ENCODE peak calls at places on chromosomes 12 and 14, in five cellular contexts. One of them, this sample, is unnamed.

GRCh38 chr14:54258382-54258781 is 138.4 kb upstream of the CDKN3 start:
- DNase-seq in H54: no peak
- DNase-seq in lung: no peak
- DNase-seq in endothelial cell: no peak
- DNase-seq in WTC11: no peak
- DNase-seq in this sample: no peak

GRCh38 chr14:99505089-99505488 is 23.9 kb downstream of the CCNK start:
- DNase-seq in H54: no peak
- DNase-seq in WTC11: no peak
- DNase-seq in lung: no peak
- DNase-seq in endothelial cell: no peak
- DNase-seq in this sample: no peak

GRCh38 chr12:108097160-108097911 is 31.8 kb upstream of the WSCD2 start:
- DNase-seq in H54: no peak
- DNase-seq in WTC11: no peak
- DNase-seq in endothelial cell: no peak
- DNase-seq in lung: no peak
- DNase-seq in this sample: no peak

GRCh38 chr14:75822522-75823288 is 159.1 kb downstream of the TGFB3 start:
- DNase-seq in lung: no peak
- DNase-seq in endothelial cell: no peak
- DNase-seq in H54: peak
- DNase-seq in WTC11: no peak
- DNase-seq in this sample: no peak

GRCh38 chr12:21169878-21170472 is 39.0 kb downstream of the SLCO1B1 start:
- DNase-seq in lung: no peak
- DNase-seq in endothelial cell: peak
- DNase-seq in WTC11: peak
- DNase-seq in H54: peak
- DNase-seq in this sample: no peak

GRCh38 chr12:131057722-131058515 is 104.2 kb downstream of the ADGRD1 start:
- DNase-seq in H54: no peak
- DNase-seq in WTC11: no peak
- DNase-seq in lung: no peak
- DNase-seq in endothelial cell: no peak
- DNase-seq in this sample: no peak

GRCh38 chr12:109069307-109070231 is 17.2 kb downstream of the USP30 start:
- DNase-seq in endothelial cell: peak
- DNase-seq in H54: no peak
- DNase-seq in WTC11: peak
- DNase-seq in lung: no peak
- DNase-seq in this sample: no peak

GRCh38 chr12:115383668-115384067 is 699.7 kb upstream of the TBX3 start:
- DNase-seq in H54: peak
- DNase-seq in lung: peak
- DNase-seq in WTC11: no peak
- DNase-seq in endothelial cell: no peak
- DNase-seq in this sample: no peak

GRCh38 chr14:102197317-102197850 is 57.7 kb downstream of the WDR20 start:
- DNase-seq in H54: no peak
- DNase-seq in endothelial cell: no peak
- DNase-seq in lung: no peak
- DNase-seq in WTC11: no peak
- DNase-seq in this sample: no peak

This sample was measured in right atrium auricular region.